ENCODE peak calls at places on chromosomes 2 and 18, in four cellular contexts. Y is fibroblast of lung, I is HCT116, Q is IMR-90. B is an unnamed sample.

GRCh38 chr2:30261695-30262211 is 30.4 kb downstream of the LBH start:
- DNase-seq in Y (no peak), I (no peak), Q (no peak), B (no peak)

GRCh38 chr2:69436594-69436936 is 670 bp downstream of the NFU1 start:
- DNase-seq in Q (no peak), I (no peak), Y (peak; percentile 21), B (no peak)

GRCh38 chr2:60948926-60949579 is 67.7 kb downstream of the REL start:
- DNase-seq in I (peak; percentile 27), Q (peak; percentile 35), Y (peak; percentile 50), B (no peak)

GRCh38 chr2:241211276-241211675 is 22.8 kb downstream of the ANO7 start:
- DNase-seq in Y (no peak), Q (no peak), I (no peak), B (peak; percentile 62)

GRCh38 chr2:187580462-187581124 is 26.4 kb upstream of the TFPI start:
- DNase-seq in Y (peak; percentile 91), Q (peak; percentile 85), I (peak; percentile 69), B (no peak)

GRCh38 chr2:222837643-222838056 is 23.2 kb upstream of the ACSL3 start:
- DNase-seq in I (no peak), Q (peak; percentile 41), Y (no peak), B (no peak)

GRCh38 chr2:205510345-205510744 is 172.0 kb upstream of the NRP2 start:
- DNase-seq in Y (no peak), Q (no peak), I (no peak), B (no peak)

GRCh38 chr2:224181534-224182155 is 142.6 kb upstream of the SERPINE2 start:
- DNase-seq in Y (no peak), I (no peak), Q (no peak), B (no peak)

GRCh38 chr18:23231340-23232021 is 96.2 kb downstream of the CABLES1 start:
- DNase-seq in Q (peak; percentile 92), Y (peak; percentile 94), I (no peak), B (no peak)

GRCh38 chr2:30225131-30225762 is 6.1 kb upstream of the LBH start:
- DNase-seq in Y (peak; percentile 72), Q (peak; percentile 87), I (no peak), B (peak; percentile 49)

GRCh38 chr18:35876243-35876642 is 96.2 kb upstream of the RMP24 start:
- DNase-seq in Y (no peak), I (no peak), Q (no peak), B (peak; percentile 22)

GRCh38 chr2:191486584-191487320 is 191.2 kb upstream of the NABP1 start:
- DNase-seq in Y (peak; percentile 93), I (peak; percentile 84), Q (peak; percentile 99), B (no peak)

GRCh38 chr2:83462881-83463280 is 996.2 kb downstream of the SUCLG1 start:
- DNase-seq in Q (no peak), Y (no peak), I (no peak), B (no peak)

GRCh38 chr2:109066917-109067828 is 61.8 kb upstream of the SH3RF3 start:
- DNase-seq in I (no peak), Q (no peak), Y (no peak), B (no peak)

GRCh38 chr2:200086911-200087310 is 131.5 kb downstream of the MAIP1 start:
- DNase-seq in Y (no peak), I (no peak), Q (no peak), B (no peak)

GRCh38 chr2:188330316-188331053 is 38.8 kb downstream of the GULP1 start:
- DNase-seq in I (no peak), Q (no peak), Y (no peak), B (no peak)

GRCh38 chr2:170224692-170225091 is 46.7 kb downstream of the MYO3B start:
- DNase-seq in Q (no peak), I (no peak), Y (peak; percentile 49), B (no peak)

GRCh38 chr2:65746919-65747678 is 314.7 kb upstream of the SPRED2 start:
- DNase-seq in Q (no peak), I (no peak), Y (no peak), B (peak; percentile 73)

GRCh38 chr2:182318466-182319309 is 108.1 kb downstream of the PDE1A start:
- DNase-seq in I (no peak), Q (peak; percentile 53), Y (peak; percentile 27), B (no peak)

GRCh38 chr2:161107265-161107664 is 53.0 kb upstream of the TANK start:
- DNase-seq in I (no peak), Q (no peak), Y (no peak), B (no peak)

GRCh38 chr2:228433706-228434105 is 252.2 kb upstream of the SPHKAP start:
- DNase-seq in I (no peak), Y (peak; percentile 6), Q (no peak), B (no peak)

GRCh38 chr2:7023542-7023941 is 106.3 kb downstream of the RNF144A start:
- DNase-seq in Y (peak; percentile 55), I (no peak), Q (no peak), B (no peak)

GRCh38 chr2:143545643-143546275 is 416.5 kb downstream of the ARHGAP15 start:
- DNase-seq in Y (peak; percentile 47), Q (peak; percentile 66), I (no peak), B (no peak)

GRCh38 chr2:88053301-88053700 is 2.3 kb downstream of the KRCC1 start:
- DNase-seq in Q (peak; percentile 20), I (no peak), Y (peak; percentile 78), B (no peak)

DNA sequence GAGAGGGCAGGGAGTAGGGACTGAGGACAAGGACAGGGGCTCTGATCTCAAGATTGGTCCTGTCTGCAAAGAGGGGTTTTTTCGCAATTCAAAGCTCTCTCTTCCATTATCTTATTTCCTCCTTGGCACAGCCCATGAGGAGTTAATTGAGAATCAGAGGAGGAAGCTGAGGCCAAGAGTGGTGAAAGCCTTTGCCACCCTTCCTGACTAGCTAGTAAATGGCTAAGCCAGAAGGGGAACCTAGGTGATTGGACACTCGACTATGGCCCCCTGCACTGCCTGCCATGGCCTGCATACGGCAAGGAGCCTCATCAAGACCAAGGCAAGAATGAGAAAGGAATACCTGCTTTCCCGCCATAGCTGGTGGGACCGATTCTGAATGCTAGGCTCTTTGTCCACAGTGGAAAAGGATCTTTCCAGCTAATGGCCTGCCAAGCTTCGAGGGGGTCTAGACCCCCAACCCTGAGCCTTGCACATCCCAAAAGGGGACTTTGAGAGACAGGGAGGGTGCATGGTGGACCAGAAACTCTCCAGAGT is 237.9 kb downstream of the HAUS1 start:
- DNase-seq in Y (no peak), I (no peak), Q (no peak), B (no peak)
- H3K4me1 ChIP-seq in Y (no peaks in the 10 kb centered on the region), I (no peaks in the 10 kb centered on the region), Q (no peaks in the 10 kb centered on the region), B (peaks cover 11% of the 10 kb centered on the region)

DNA sequence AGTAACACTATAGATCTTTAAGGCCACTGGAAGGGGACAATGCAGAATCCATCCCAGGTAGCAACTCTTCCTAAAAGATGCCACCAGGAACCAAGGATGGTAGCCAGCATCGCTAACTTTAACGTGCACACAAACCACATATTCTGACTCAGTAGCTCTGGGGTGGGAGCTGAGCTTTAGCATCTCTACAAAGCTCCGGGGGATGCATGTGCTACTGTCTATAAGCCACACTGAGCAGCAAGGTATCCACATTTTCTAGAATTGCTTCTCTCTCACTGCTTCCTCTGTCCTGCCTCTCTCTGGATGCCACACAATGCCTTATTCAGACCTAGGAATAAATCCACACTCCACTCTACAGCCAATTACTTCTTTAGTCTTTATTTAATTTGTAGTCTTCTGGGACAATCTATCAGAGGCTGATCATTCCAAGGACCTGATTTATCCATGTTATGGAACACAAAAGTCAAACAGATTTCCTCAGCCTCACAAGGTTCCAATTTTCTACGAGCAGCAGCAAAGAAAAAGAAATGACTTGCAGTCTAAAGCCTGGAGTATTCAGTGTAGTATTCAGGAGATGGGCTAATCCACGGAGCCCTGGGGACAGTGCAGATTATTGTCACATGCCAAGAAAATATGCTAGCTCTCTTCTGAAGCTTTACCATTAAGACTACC is 4.4 kb downstream of the BCL2 start:
- DNase-seq in Q (no peak), I (no peak), Y (no peak), B (no peak)
- H3K9ac ChIP-seq in Q (no peak overlapping the region), I (no peak overlapping the region), Y (no peak overlapping the region), B (no peak overlapping the region)

DNA sequence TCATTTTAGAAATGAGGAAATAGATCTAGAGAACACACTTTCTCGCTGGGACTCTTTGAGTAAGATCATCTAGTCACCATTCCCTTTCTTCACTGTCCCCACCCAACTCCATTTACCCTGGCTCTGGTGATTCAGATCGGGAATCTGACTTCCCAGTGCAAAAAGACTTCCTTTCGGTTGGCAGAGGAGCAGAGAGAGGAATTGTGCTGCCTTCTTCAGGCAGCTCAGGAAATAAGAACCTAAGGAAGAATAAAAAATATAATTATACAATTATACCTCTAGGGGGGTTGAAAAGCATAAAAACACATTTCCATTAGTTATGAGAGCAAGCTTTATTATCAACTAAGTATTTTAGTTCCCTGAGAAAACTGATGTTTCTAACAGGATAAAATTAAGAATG is 9.3 kb upstream of the MPP4 start:
- DNase-seq in Q (peak; percentile 66), Y (peak; percentile 51), I (no peak), B (no peak)
- TF ChIP-seq CTCF in Q (peak; percentile 52), Y (peak; percentile 53), I (peak; percentile 28), B (no peak)

GRCh38 chr18:61949946-61950345 is 57.1 kb upstream of the RNF152 start:
- DNase-seq in I (no peak), Y (peak; percentile 12), Q (peak; percentile 74), B (no peak)
- H3K4me1 ChIP-seq in I (no peaks in the 10 kb centered on the region), Y (peaks cover 6% of the 10 kb centered on the region), Q (peaks cover 22% of the 10 kb centered on the region), B (peaks cover 9% of the 10 kb centered on the region)

GRCh38 chr2:181022652-181023051 is 42.2 kb downstream of the UBE2E3 start:
- DNase-seq in Q (no peak), Y (no peak), I (no peak), B (no peak)
- H3K9ac ChIP-seq in Q (no peak overlapping the region), Y (no peak overlapping the region), I (no peak overlapping the region), B (no peak overlapping the region)

B was measured in endodermal cell.